ENCODE peak calls at places on chromosomes 1 and 21, in six cellular contexts. H is neural progenitor cell, O is keratinocyte, V is fibroblast of lung, Y is endothelial cell of umbilical vein, S is SK-N-SH. G is an unnamed sample. For H3K79me2, the result is how much of the 10 kb centered on the place peaks cover.

GRCh38 chr1:231723146-231723545 is 96.6 kb downstream of the DISC1 start:
- DNase-seq in H (no peak), O (no peak), V (no peak), Y (peak), S (no peak), G (no peak)

GRCh38 chr1:230371923-230372703 is 54.0 kb downstream of the PGBD5 start:
- DNase-seq in H (no peak), O (no peak), V (no peak), Y (no peak), S (no peak), G (no peak)

GRCh38 chr1:24382165-24382577 is 31.4 kb downstream of the STPG1 start:
- DNase-seq in H (no peak), O (no peak), V (no peak), Y (no peak), S (no peak), G (peak)

GRCh38 chr1:55140137-55140536 is 75.0 kb downstream of the USP24 start:
- DNase-seq in H (no peak), O (no peak), V (no peak), Y (no peak), S (no peak), G (no peak)

GRCh38 chr1:15714438-15715136 is 21.5 kb upstream of the SLC25A34 start:
- DNase-seq in H (no peak), O (no peak), V (peak), Y (no peak), S (no peak), G (no peak)

GRCh38 chr1:201011616-201012015 is 11.9 kb downstream of the KIF21B start:
- DNase-seq in H (no peak), O (no peak), V (no peak), Y (no peak), S (peak), G (no peak)

GRCh38 chr1:32907435-32907834 is 6.2 kb upstream of the TMEM54 start:
- DNase-seq in H (no peak), O (no peak), V (peak), Y (no peak), S (peak), G (no peak)

GRCh38 chr1:6152882-6153281 is 27.2 kb downstream of the CHD5 start:
- DNase-seq in H (no peak), O (no peak), V (no peak), Y (no peak), S (no peak), G (no peak)

GRCh38 chr1:238772321-238772720 is 614.0 kb upstream of the CHRM3 start:
- DNase-seq in H (no peak), O (no peak), V (peak), Y (no peak), S (no peak), G (peak)

GRCh38 chr1:236888903-236889302 is 93.8 kb downstream of the MTR start:
- DNase-seq in H (no peak), O (no peak), V (no peak), Y (no peak), S (no peak), G (no peak)

GRCh38 chr1:95396557-95396956 is 162.5 kb downstream of the RWDD3 start:
- DNase-seq in H (no peak), O (no peak), V (no peak), Y (no peak), S (peak), G (no peak)

GRCh38 chr1:19065526-19066247 is 109.2 kb upstream of the IFFO2 start:
- DNase-seq in H (no peak), O (no peak), V (no peak), Y (no peak), S (no peak), G (no peak)

GRCh38 chr1:18535391-18536210 is 54.9 kb downstream of the KLHDC7A start:
- DNase-seq in H (no peak), O (no peak), V (no peak), Y (no peak), S (no peak), G (no peak)

GRCh38 chr1:7594714-7595295 is 176.3 kb upstream of the VAMP3 start:
- DNase-seq in H (no peak), O (no peak), V (no peak), Y (no peak), S (no peak), G (no peak)

GRCh38 chr21:44301093-44301492 is 1.2 kb downstream of the PFKL start:
- DNase-seq in H (no peak), O (no peak), V (no peak), Y (no peak), S (no peak), G (no peak)

GRCh38 chr1:53636621-53637171 is 102.3 kb downstream of the GLIS1 start:
- DNase-seq in H (no peak), O (no peak), V (no peak), Y (no peak), S (no peak), G (no peak)

GRCh38 chr21:46202592-46203202 is 18.4 kb upstream of the SPATC1L start:
- DNase-seq in H (no peak), O (no peak), V (no peak), Y (no peak), S (peak), G (no peak)

GRCh38 chr1:2631136-2632050 is 1.4 kb downstream of the MMEL1 start:
- DNase-seq in H (no peak), O (no peak), V (no peak), Y (no peak), S (no peak), G (no peak)

GRCh38 chr1:156124557-156125483 is 10.3 kb downstream of the LMNA start:
- DNase-seq in H (no peak), O (no peak), V (peak), Y (no peak), S (no peak), G (peak)

GRCh38 chr1:107702946-107703571 is 261.9 kb downstream of the VAV3 start:
- DNase-seq in H (no peak), O (no peak), V (peak), Y (no peak), S (no peak), G (no peak)

GRCh38 chr1:115165776-115166175 is 76.5 kb upstream of the TSPAN2 start:
- DNase-seq in H (no peak), O (no peak), V (no peak), Y (no peak), S (no peak), G (no peak)

GRCh38 chr1:30816211-30817082 is 58.9 kb upstream of the LAPTM5 start:
- DNase-seq in H (peak), O (peak), V (peak), Y (no peak), S (peak), G (peak)

GRCh38 chr1:207997486-207998268 is 86.8 kb upstream of the CD34 start:
- DNase-seq in H (peak), O (peak), V (peak), Y (peak), S (peak), G (peak)

GRCh38 chr1:21352586-21352985 is 62.3 kb upstream of the ECE1 start:
- DNase-seq in H (no peak), O (no peak), V (no peak), Y (no peak), S (no peak), G (no peak)

GRCh38 chr1:60483471-60483870 is 409.9 kb upstream of the C1orf87 start:
- DNase-seq in H (no peak), O (no peak), V (no peak), Y (no peak), S (no peak), G (no peak)

GRCh38 chr1:230426246-230427101 is at the start of gene PGBD5:
- DNase-seq in H (peak), O (no peak), V (peak), Y (peak), S (peak), G (peak)

GRCh38 chr1:240804475-240804874 is 192.5 kb upstream of the GREM2 start:
- DNase-seq in H (no peak), O (no peak), V (peak), Y (peak), S (no peak), G (no peak)

GRCh38 chr1:181178241-181178640 is 89.7 kb downstream of the IER5 start:
- DNase-seq in H (no peak), O (no peak), V (no peak), Y (no peak), S (peak), G (no peak)

GRCh38 chr21:41953249-41953830 is 478 bp downstream of the C2CD2 start:
- DNase-seq in H (peak), O (no peak), V (no peak), Y (no peak), S (peak), G (peak)

GRCh38 chr1:77539510-77540142 is 142.8 kb downstream of the ZZZ3 start:
- DNase-seq in H (peak), O (peak), V (peak), Y (no peak), S (peak), G (peak)

GRCh38 chr1:168913711-168914463 is 184.9 kb upstream of the DPT start:
- DNase-seq in H (no peak), O (no peak), V (no peak), Y (no peak), S (no peak), G (no peak)

GRCh38 chr1:81374481-81374880 is 426.3 kb upstream of the ADGRL2 start:
- DNase-seq in H (no peak), O (no peak), V (no peak), Y (no peak), S (no peak), G (no peak)

GRCh38 chr1:95006681-95007080 is 66.1 kb downstream of the ALG14 start:
- DNase-seq in H (no peak), O (no peak), V (peak), Y (no peak), S (no peak), G (no peak)

GRCh38 chr1:100816049-100816448 is 78.6 kb downstream of the EXTL2 start:
- DNase-seq in H (no peak), O (no peak), V (no peak), Y (no peak), S (no peak), G (no peak)

GRCh38 chr1:117760069-117760468 is 154.2 kb downstream of the TENT5C start:
- DNase-seq in H (no peak), O (no peak), V (no peak), Y (no peak), S (no peak), G (peak)

GRCh38 chr21:44084496-44085241 is 22.5 kb upstream of the PWP2 start:
- DNase-seq in H (no peak), O (no peak), V (no peak), Y (no peak), S (no peak), G (no peak)

GRCh38 chr1:77874804-77875445 is 13.5 kb upstream of the NEXN start:
- DNase-seq in H (no peak), O (peak), V (peak), Y (no peak), S (no peak), G (peak)

GRCh38 chr1:190754769-190755168 is 277.1 kb upstream of the BRINP3 start:
- DNase-seq in H (no peak), O (no peak), V (peak), Y (peak), S (peak), G (peak)

GRCh38 chr1:180581635-180582039 is 22.9 kb downstream of the OVAAL start:
- DNase-seq in H (no peak), O (no peak), V (peak), Y (no peak), S (no peak), G (peak)

GRCh38 chr21:36099000-36099399 is 29.2 kb downstream of the CBR1 start:
- DNase-seq in H (no peak), O (no peak), V (no peak), Y (no peak), S (no peak), G (no peak)

GRCh38 chr21:36093512-36093911 is 23.7 kb downstream of the CBR1 start:
- DNase-seq in H (no peak), O (no peak), V (no peak), Y (no peak), S (no peak), G (no peak)

GRCh38 chr21:36096398-36097290 is 26.8 kb downstream of the CBR1 start:
- DNase-seq in H (peak), O (no peak), V (peak), Y (no peak), S (no peak), G (no peak)

GRCh38 chr21:36100971-36101641 is 31.3 kb downstream of the CBR1 start:
- DNase-seq in H (no peak), O (no peak), V (no peak), Y (no peak), S (no peak), G (no peak)

GRCh38 chr21:36097427-36098230 is 27.8 kb downstream of the CBR1 start:
- DNase-seq in H (no peak), O (no peak), V (peak), Y (peak), S (no peak), G (no peak)
- H3K9ac ChIP-seq in H (no peak), O (no peak), V (no peak), Y (no peak), S (no peak), G (no peak)

GRCh38 chr1:221240652-221241051 is 361.4 kb downstream of the HLX start:
- DNase-seq in H (no peak), O (no peak), V (no peak), Y (no peak), S (no peak), G (no peak)
- H3K79me2 ChIP-seq in H (under half), O (under half), V (under half), Y (under half), S (under half), G (under half)

GRCh38 chr1:194067772-194068171 is 881.4 kb upstream of the B3GALT2 start:
- DNase-seq in H (no peak), O (no peak), V (peak), Y (no peak), S (no peak), G (peak)
- TF ChIP-seq CTCF in H (no peak), O (no peak), V (no peak), Y (no peak), S (no peak), G (no peak)

DNA sequence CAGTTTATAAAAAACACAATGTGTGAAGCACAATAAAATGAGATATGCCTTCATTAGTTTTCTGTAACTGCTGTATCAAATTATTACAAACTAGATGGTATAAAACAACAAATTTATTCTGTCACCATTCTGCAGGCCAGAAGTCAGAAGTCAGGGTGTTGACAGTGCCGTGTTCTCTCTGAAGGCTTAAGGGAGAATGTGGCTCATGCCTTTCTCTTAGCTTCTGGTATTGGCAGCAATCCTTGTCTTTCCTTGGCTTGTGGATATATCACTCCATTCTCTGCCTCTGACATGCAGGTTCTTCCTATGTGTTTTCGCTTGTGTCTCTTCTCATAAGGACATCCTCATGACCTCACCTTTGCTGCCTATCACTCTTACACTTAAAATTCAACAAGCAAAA is 10.1 kb downstream of the NEK7 start:
- DNase-seq in H (no peak), O (no peak), V (no peak), Y (no peak), S (no peak), G (no peak)
- H3K9ac ChIP-seq in H (no peak), O (no peak), V (no peak), Y (no peak), S (no peak), G (peak)

DNA sequence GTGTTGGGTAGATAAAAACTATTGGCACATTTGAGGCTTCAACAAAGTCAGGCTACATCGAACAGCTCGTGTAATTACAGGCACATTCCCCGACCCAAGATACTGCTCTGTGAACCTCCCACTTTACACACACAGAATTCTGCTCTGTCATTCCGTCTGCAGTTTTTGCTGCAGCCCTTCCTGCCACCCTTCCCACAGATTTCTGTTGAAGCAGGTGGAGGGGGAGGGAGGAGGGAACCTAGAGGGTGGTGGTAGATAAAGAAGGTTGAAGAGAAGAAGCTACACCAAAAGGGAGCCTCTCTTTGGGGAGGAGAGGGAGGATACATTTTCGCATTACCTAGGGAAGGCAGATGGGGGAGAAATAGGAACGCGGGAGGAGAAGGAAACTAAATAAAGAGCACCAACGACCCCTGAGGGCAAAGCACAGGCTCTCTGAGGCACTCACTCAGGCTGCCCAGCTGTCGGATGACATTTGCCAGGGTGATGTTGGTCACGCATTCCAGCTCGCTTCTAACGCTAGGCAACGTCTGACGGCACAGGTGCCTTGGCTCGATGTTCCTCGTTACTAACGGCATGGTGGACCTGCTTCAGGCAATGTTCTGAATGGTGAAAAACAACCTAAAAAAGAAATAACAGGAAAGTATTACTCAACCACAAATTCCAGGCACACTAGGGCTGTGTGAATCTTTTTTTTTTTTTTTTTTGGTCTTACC is 36.0 kb downstream of the GPR3 start:
- DNase-seq in H (no peak), O (no peak), V (no peak), Y (peak), S (peak), G (no peak)
- H3K79me2 ChIP-seq in H (under half), O (half or more), V (under half), Y (under half), S (half or more), G (half or more)

GRCh38 chr1:39387452-39387851 is 104.0 kb upstream of the BMP8A start:
- DNase-seq in H (no peak), O (no peak), V (peak), Y (peak), S (no peak), G (peak)
- TF ChIP-seq CTCF in H (peak), O (peak), V (peak), Y (peak), S (peak), G (peak)